ENCODE peak calls at places on chromosome 20, in eight cellular contexts. J is uterus; R is activated CD4-positive, alpha-beta T cell treated with anti-CD3 and anti-CD28 coated beads, Interleukin-2, amount 50 U/mL, for 1 hour; O is NCI-H2081 treated with DMSO at 0.1 percent for 48 hours; G is AML-193; C is epithelial cell of esophagus; M is NAMALWA; I is GM18507. Q is an unnamed sample.

GRCh38 chr20:50876063-50876685 is 55.1 kb downstream of the ADNP start:
- DNase-seq in R (no peak), M (no peak), I (no peak), C (no peak), O (no peak), G (no peak), J (no peak), Q (no peak)

GRCh38 chr20:62422636-62423325 is 4.6 kb downstream of the RBBP8NL start:
- DNase-seq in O (no peak), M (no peak), J (no peak), G (no peak), C (no peak), R (no peak), I (no peak), Q (no peak)

GRCh38 chr20:56875052-56875663 is 246.1 kb downstream of the TFAP2C start:
- DNase-seq in C (peak; percentile 97), G (no peak), I (no peak), M (no peak), O (no peak), R (no peak), J (no peak), Q (no peak)

GRCh38 chr20:23434521-23435313 is 4.8 kb upstream of the CSTL1 start:
- DNase-seq in J (no peak), I (no peak), M (no peak), O (no peak), C (no peak), R (no peak), G (no peak), Q (no peak)

GRCh38 chr20:17992224-17992637 is 23.4 kb downstream of the MGME1 start:
- DNase-seq in J (no peak), I (no peak), O (no peak), M (no peak), G (no peak), R (no peak), C (no peak), Q (no peak)

GRCh38 chr20:3766832-3767433 is 620 bp downstream of the ADISSP start:
- DNase-seq in R (no peak), M (no peak), I (no peak), C (no peak), O (no peak), J (no peak), G (no peak), Q (no peak)

GRCh38 chr20:3109350-3110302 is 25.1 kb upstream of the AVP start:
- DNase-seq in O (no peak), J (no peak), C (no peak), M (no peak), I (no peak), G (no peak), R (no peak), Q (no peak)

GRCh38 chr20:59783020-59784010 is 150.1 kb downstream of the SYCP2 start:
- DNase-seq in I (peak; percentile 30), R (peak; percentile 9), J (peak; percentile 30), C (peak; percentile 61), G (peak; percentile 42), M (peak; percentile 80), O (no peak), Q (peak; percentile 60)

GRCh38 chr20:44738779-44739477 is 6.7 kb upstream of the KCNK15 start:
- DNase-seq in I (peak; percentile 22), M (peak; percentile 92), C (peak; percentile 79), J (peak; percentile 60), O (no peak), G (peak; percentile 16), R (peak; percentile 17), Q (peak; percentile 53)

GRCh38 chr20:1844723-1845523 is 50.3 kb upstream of the SIRPA start:
- DNase-seq in I (peak; percentile 69), O (no peak), J (no peak), R (no peak), M (peak; percentile 52), G (peak; percentile 80), C (no peak), Q (peak; percentile 75)

GRCh38 chr20:34539756-34540155 is 18.8 kb upstream of the MAP1LC3A start:
- DNase-seq in J (no peak), O (no peak), G (no peak), C (no peak), R (no peak), M (no peak), I (no peak), Q (no peak)

GRCh38 chr20:49479785-49480184 is 2.7 kb downstream of the KCNB1 start:
- DNase-seq in M (no peak), I (no peak), C (no peak), J (no peak), R (no peak), G (no peak), O (no peak), Q (no peak)

GRCh38 chr20:47857142-47857993 is 72.1 kb upstream of the SULF2 start:
- DNase-seq in G (no peak), O (no peak), J (peak; percentile 79), R (no peak), C (peak; percentile 62), I (peak; percentile 32), M (no peak), Q (peak; percentile 38)

GRCh38 chr20:15643713-15644112 is 929.5 kb downstream of the KIF16B start:
- DNase-seq in G (no peak), R (no peak), I (no peak), J (no peak), M (peak; percentile 17), C (peak; percentile 36), O (no peak), Q (no peak)

GRCh38 chr20:4171538-4172116 is 156.3 kb upstream of the RNF24 start:
- DNase-seq in O (no peak), C (no peak), G (no peak), I (no peak), J (no peak), M (no peak), R (no peak), Q (no peak)

GRCh38 chr20:10115021-10115420 is 80.2 kb downstream of the ANKEF1 start:
- DNase-seq in R (no peak), M (no peak), O (no peak), J (no peak), I (no peak), C (peak; percentile 48), G (no peak), Q (no peak)